ENCODE peak calls at places on chromosomes 7 and 10, in nine cellular contexts. C, G, R, Y, P, X, H, D and W are unnamed samples.

GRCh38 chr7:149477494-149478443 is 16.9 kb upstream of the ZNF777 start:
- DNase-seq in C (no peak), H (no peak), Y (no peak), R (no peak), X (peak; percentile 26), P (no peak), D (no peak), G (no peak), W (no peak)

GRCh38 chr7:127588697-127589482 is 679 bp downstream of the ARF5 start:
- DNase-seq in G (peak; percentile 29), X (no peak), R (peak; percentile 25), D (peak; percentile 77), Y (peak; percentile 55), C (no peak), H (peak; percentile 36), P (peak; percentile 45), W (peak; percentile 73)

GRCh38 chr10:75018873-75019272 is 92.6 kb upstream of the SAMD8 start:
- DNase-seq in C (no peak), R (no peak), H (no peak), P (no peak), G (no peak), X (no peak), D (no peak), Y (no peak), W (no peak)

GRCh38 chr7:98619450-98620321 is 2.6 kb downstream of the NPTX2 start:
- DNase-seq in C (no peak), X (no peak), R (no peak), H (peak; percentile 34), Y (peak; percentile 21), G (no peak), P (peak; percentile 40), D (peak; percentile 34), W (no peak)

GRCh38 chr10:68135922-68136718 is 26.8 kb downstream of the MYPN start:
- DNase-seq in D (no peak), H (no peak), Y (peak; percentile 88), C (no peak), X (no peak), P (peak; percentile 11), R (no peak), G (no peak), W (no peak)

GRCh38 chr7:151400626-151401315 is 9.1 kb downstream of the WDR86 start:
- DNase-seq in P (no peak), R (no peak), D (no peak), Y (no peak), X (no peak), G (peak; percentile 79), H (no peak), C (peak; percentile 37), W (no peak)

GRCh38 chr7:36281945-36282727 is 107.5 kb upstream of the ANLN start:
- DNase-seq in D (no peak), H (no peak), X (no peak), G (no peak), P (no peak), C (no peak), R (no peak), Y (no peak), W (no peak)

GRCh38 chr10:15744217-15744865 is 24.6 kb upstream of the ITGA8 start:
- DNase-seq in G (peak; percentile 61), D (peak; percentile 72), C (peak; percentile 4), X (no peak), R (peak; percentile 9), Y (peak; percentile 25), P (peak; percentile 40), H (no peak), W (peak; percentile 43)

DNA sequence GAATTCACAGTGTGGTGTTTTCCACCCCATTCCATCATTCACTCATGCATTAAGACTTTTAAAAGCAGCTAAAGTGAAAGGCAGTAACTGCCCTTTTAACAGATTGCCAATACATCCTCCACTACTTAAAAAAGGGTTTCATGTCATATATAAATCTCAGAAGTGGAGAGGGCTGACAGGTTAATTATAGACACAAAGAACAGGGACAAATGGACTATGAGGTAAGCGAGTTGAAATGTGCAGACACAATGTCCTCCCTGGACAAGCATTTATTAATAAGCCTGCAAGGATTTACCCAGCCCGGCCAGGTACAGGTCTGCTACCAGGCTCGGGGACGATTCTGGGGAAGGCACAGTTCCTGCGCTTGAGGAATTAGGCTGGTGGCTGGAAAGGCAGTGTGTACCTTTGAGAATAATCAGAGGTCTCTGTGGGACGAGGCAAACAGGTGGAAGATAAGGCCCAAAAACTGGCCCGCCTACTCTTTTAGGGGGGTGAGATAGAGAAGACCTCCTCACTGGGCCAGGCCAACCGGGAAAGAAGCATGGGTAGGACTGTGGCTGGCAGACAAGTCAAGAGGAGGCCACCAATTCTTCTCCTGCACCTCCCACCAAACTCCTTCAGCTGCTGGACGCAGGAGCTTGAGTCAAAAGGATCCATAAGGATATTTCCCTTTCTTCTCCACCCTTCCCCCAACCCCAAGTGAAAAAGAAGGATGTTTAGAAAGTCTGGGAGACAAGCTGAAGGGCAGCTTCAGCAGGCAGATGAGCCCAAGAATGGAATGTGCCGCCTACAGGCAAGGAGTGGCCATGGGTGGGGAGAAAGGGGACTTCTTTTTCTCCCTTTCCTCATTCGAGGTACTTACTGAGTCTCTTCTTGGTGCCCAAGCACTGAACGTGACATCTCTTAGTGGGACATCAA is 1.5 kb downstream of the PDLIM1 start:
- DNase-seq in Y (peak; percentile 42), D (no peak), R (no peak), P (no peak), G (peak; percentile 41), H (no peak), C (no peak), X (no peak), W (no peak)
- H3K4me3 ChIP-seq in Y (peak overlapping the region; percentile 97), D (peak overlapping the region; percentile 70), R (no peak overlapping the region), P (peak overlapping the region; percentile 76), G (peak overlapping the region; percentile 71), H (peak overlapping the region; percentile 96), C (no peak overlapping the region), X (peak overlapping the region; percentile 85), W (peak overlapping the region; percentile 89)

GRCh38 chr7:106062521-106062931 is 49.6 kb downstream of the SYPL1 start:
- DNase-seq in G (peak; percentile 78), Y (peak; percentile 82), P (no peak), X (no peak), C (no peak), D (no peak), H (no peak), R (no peak), W (no peak)

GRCh38 chr7:106063039-106063438 is 49.1 kb downstream of the SYPL1 start:
- DNase-seq in R (no peak), H (no peak), P (no peak), G (no peak), C (no peak), X (peak; percentile 55), Y (no peak), D (no peak), W (no peak)

GRCh38 chr7:106060394-106060920 is 51.7 kb downstream of the SYPL1 start:
- DNase-seq in X (no peak), R (no peak), D (no peak), P (no peak), Y (no peak), G (no peak), C (no peak), H (no peak), W (no peak)

GRCh38 chr7:106062006-106062405 is 50.1 kb downstream of the SYPL1 start:
- DNase-seq in G (no peak), P (no peak), C (no peak), X (no peak), D (no peak), H (no peak), Y (peak; percentile 58), R (no peak), W (no peak)

DNA sequence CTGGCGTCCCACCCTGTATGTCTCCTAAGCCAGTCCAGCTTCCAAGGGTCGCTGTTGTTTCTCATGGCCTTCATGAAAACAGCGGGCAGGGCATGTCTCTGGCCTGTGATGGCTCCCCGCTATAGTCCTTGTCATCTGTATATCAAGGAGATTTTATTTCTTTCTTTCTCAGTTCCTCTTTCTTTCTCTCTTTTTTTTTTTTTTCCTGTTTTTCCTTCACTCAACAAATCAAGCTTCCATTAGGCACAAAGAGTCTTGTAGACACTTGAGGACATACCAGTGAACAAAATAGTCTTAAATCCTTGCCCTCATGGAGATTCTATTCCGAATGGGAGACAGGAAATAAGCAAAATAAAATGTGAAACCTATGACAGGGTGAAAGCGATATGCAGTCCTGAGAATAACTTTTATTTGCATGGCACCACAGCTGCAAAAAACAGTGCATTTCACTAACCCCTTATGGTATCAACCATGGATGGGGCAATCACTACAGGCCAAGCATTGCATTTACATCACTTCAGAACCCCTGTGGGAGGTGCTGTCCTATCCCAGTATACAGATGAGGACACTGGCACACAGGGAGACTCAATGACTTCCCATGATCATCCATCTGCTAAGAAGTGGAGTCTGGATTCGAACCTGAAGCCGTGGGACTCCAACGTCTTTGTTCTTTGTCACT is 50.7 kb downstream of the SYPL1 start:
- DNase-seq in D (no peak), Y (no peak), C (no peak), G (peak; percentile 93), P (no peak), H (no peak), X (no peak), R (no peak), W (no peak)
- H3K4me1 ChIP-seq in D (peaks cover 21% of the 10 kb centered on the region), Y (peaks cover 81% of the 10 kb centered on the region), C (peaks cover 16% of the 10 kb centered on the region), G (peaks cover 100% of the 10 kb centered on the region), P (peaks cover 33% of the 10 kb centered on the region), H (peaks cover 54% of the 10 kb centered on the region), X (peaks cover 60% of the 10 kb centered on the region), R (no peaks in the 10 kb centered on the region), W (peaks cover 15% of the 10 kb centered on the region)

GRCh38 chr7:111096997-111097396 is 6.1 kb downstream of the LRRN3 start:
- DNase-seq in C (no peak), Y (no peak), R (no peak), P (no peak), G (no peak), H (no peak), X (no peak), D (no peak), W (no peak)

GRCh38 chr7:111091623-111092370 is 870 bp downstream of the LRRN3 start:
- DNase-seq in P (no peak), D (peak; percentile 28), H (no peak), X (no peak), C (no peak), R (no peak), Y (no peak), G (no peak), W (no peak)

GRCh38 chr7:111090834-111091233 is at the start of gene LRRN3:
- DNase-seq in R (peak; percentile 55), X (no peak), H (peak; percentile 38), G (no peak), C (no peak), D (peak; percentile 91), Y (no peak), P (peak; percentile 44), W (no peak)

GRCh38 chr7:111092406-111093160 is 1.7 kb downstream of the LRRN3 start:
- DNase-seq in G (no peak), D (no peak), C (no peak), Y (no peak), R (no peak), H (no peak), X (no peak), P (no peak), W (no peak)

GRCh38 chr7:111094387-111094786 is 3.5 kb downstream of the LRRN3 start:
- DNase-seq in C (no peak), R (no peak), D (no peak), H (no peak), G (no peak), P (no peak), X (no peak), Y (no peak), W (no peak)
- H3K4me3 ChIP-seq in C (no peak overlapping the region), R (peak overlapping the region; percentile 58), D (peak overlapping the region; percentile 59), H (no peak overlapping the region), G (no peak overlapping the region), P (no peak overlapping the region), X (no peak overlapping the region), Y (no peak overlapping the region), W (no peak overlapping the region)

DNA sequence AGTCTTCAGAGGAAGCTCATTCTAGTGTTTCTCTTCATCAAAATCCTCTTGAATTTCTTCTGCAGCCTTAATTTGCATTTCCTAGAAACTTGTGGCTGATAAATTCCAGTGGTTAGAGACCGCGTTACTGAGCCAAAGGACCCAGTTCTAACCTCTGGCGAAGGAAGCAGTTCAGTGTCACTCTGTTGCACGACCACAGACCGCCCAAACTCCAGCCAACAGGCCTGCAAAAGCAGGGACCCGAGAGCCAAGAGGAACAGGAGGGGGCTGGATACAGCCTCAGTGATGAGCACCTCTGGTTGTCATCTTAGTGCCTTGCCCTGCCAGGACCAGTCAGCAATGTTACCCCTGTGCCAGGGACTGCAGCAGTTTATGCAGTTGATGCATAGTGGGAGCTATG is 70.0 kb downstream of the AFAP1L2 start:
- DNase-seq in D (no peak), C (no peak), P (no peak), H (no peak), R (no peak), G (no peak), Y (no peak), X (no peak), W (no peak)
- H3K4me1 ChIP-seq in D (peaks cover 26% of the 10 kb centered on the region), C (no peaks in the 10 kb centered on the region), P (peaks cover 16% of the 10 kb centered on the region), H (peaks cover 34% of the 10 kb centered on the region), R (no peaks in the 10 kb centered on the region), G (no peaks in the 10 kb centered on the region), Y (peaks cover 30% of the 10 kb centered on the region), X (peaks cover 37% of the 10 kb centered on the region), W (peaks cover 9% of the 10 kb centered on the region)